ENCODE peak calls at places on chromosome 14, in seven cellular contexts. P, U, O, D, Z, X and T are unnamed samples.
A peak's percentile ranks its signal among the peaks of the same experiment; 100 is the strongest.

GRCh38 chr14:77612011-77612620 is 4.3 kb downstream of the SPTLC2 start:
- DNase-seq in P (no peak), U (peak; percentile 78), O (peak; percentile 71), D (no peak), Z (no peak), X (no peak), T (no peak)

GRCh38 chr14:89270439-89271227 is 146.4 kb downstream of the FOXN3 start:
- DNase-seq in P (no peak), U (no peak), O (no peak), D (no peak), Z (no peak), X (no peak), T (no peak)

GRCh38 chr14:23442721-23443356 is 7.4 kb upstream of the MYH7 start:
- DNase-seq in P (no peak), U (no peak), O (no peak), D (no peak), Z (no peak), X (no peak), T (peak; percentile 55)

GRCh38 chr14:67620217-67620789 is 583 bp downstream of the ARG2 start:
- DNase-seq in P (no peak), U (peak; percentile 25), O (peak; percentile 7), D (no peak), Z (peak; percentile 20), X (no peak), T (no peak)

GRCh38 chr14:89466460-89466859 is 49.4 kb upstream of the FOXN3 start:
- DNase-seq in P (no peak), U (no peak), O (no peak), D (peak; percentile 7), Z (no peak), X (no peak), T (no peak)

GRCh38 chr14:22897357-22897756 is 14.3 kb downstream of the REM2 start:
- DNase-seq in P (no peak), U (no peak), O (no peak), D (no peak), Z (no peak), X (no peak), T (no peak)

GRCh38 chr14:69005432-69006148 is 26.5 kb upstream of the ACTN1 start:
- DNase-seq in P (no peak), U (peak; percentile 91), O (peak; percentile 94), D (no peak), Z (peak; percentile 87), X (peak; percentile 90), T (no peak)

GRCh38 chr14:100155049-100155621 is 4.3 kb downstream of the DEGS2 start:
- DNase-seq in P (peak; percentile 53), U (peak; percentile 26), O (no peak), D (no peak), Z (peak; percentile 49), X (no peak), T (no peak)

GRCh38 chr14:69288001-69288771 is 28.2 kb downstream of the GALNT16 start:
- DNase-seq in P (peak; percentile 23), U (peak; percentile 45), O (peak; percentile 42), D (no peak), Z (peak; percentile 34), X (peak; percentile 17), T (no peak)

GRCh38 chr14:101289911-101290310 is 271.4 kb upstream of the DIO3 start:
- DNase-seq in P (no peak), U (no peak), O (no peak), D (no peak), Z (no peak), X (no peak), T (no peak)

GRCh38 chr14:80291099-80291498 is 79.8 kb upstream of the DIO2 start:
- DNase-seq in P (no peak), U (no peak), O (peak; percentile 9), D (no peak), Z (no peak), X (no peak), T (no peak)

GRCh38 chr14:99838555-99839193 is 45.5 kb downstream of the EML1 start:
- DNase-seq in P (peak; percentile 9), U (peak; percentile 40), O (peak; percentile 59), D (no peak), Z (peak; percentile 72), X (peak; percentile 68), T (no peak)

GRCh38 chr14:74660167-74660566 is 48.1 kb upstream of the LTBP2 start:
- DNase-seq in P (no peak), U (peak; percentile 26), O (peak; percentile 32), D (no peak), Z (no peak), X (no peak), T (no peak)

GRCh38 chr14:99817331-99817730 is 24.1 kb downstream of the EML1 start:
- DNase-seq in P (no peak), U (no peak), O (no peak), D (no peak), Z (no peak), X (no peak), T (no peak)

GRCh38 chr14:50045039-50045711 is 71.2 kb downstream of the VCPKMT start:
- DNase-seq in P (no peak), U (peak; percentile 90), O (peak; percentile 88), D (peak; percentile 47), Z (peak; percentile 74), X (peak; percentile 87), T (peak; percentile 57)

GRCh38 chr14:71551291-71551955 is 380.8 kb upstream of the RGS6 start:
- DNase-seq in P (no peak), U (peak; percentile 51), O (peak; percentile 84), D (no peak), Z (peak; percentile 23), X (no peak), T (no peak)

GRCh38 chr14:70472253-70473159 is 20.5 kb downstream of the ADAM21 start:
- DNase-seq in P (no peak), U (no peak), O (no peak), D (no peak), Z (no peak), X (no peak), T (no peak)

GRCh38 chr14:102694530-102695171 is 82.6 kb upstream of the TRAF3 start:
- DNase-seq in P (peak; percentile 66), U (peak; percentile 73), O (peak; percentile 73), D (peak; percentile 34), Z (peak; percentile 75), X (peak; percentile 54), T (no peak)

GRCh38 chr14:20760950-20761349 is 7.3 kb upstream of the EDDM3B start:
- DNase-seq in P (no peak), U (no peak), O (no peak), D (no peak), Z (no peak), X (no peak), T (no peak)

GRCh38 chr14:54650331-54651017 is 83.5 kb downstream of the SAMD4A start:
- DNase-seq in P (no peak), U (peak; percentile 83), O (peak; percentile 80), D (no peak), Z (peak; percentile 63), X (peak; percentile 29), T (no peak)

GRCh38 chr14:22898302-22898894 is 15.4 kb downstream of the REM2 start:
- DNase-seq in P (no peak), U (peak; percentile 89), O (peak; percentile 88), D (no peak), Z (no peak), X (no peak), T (no peak)

GRCh38 chr14:102857444-102857843 is 65.0 kb upstream of the AMN start:
- DNase-seq in P (no peak), U (no peak), O (no peak), D (no peak), Z (no peak), X (no peak), T (no peak)

GRCh38 chr14:101167428-101167827 is 263.9 kb upstream of the RTL1 start:
- DNase-seq in P (no peak), U (no peak), O (no peak), D (no peak), Z (no peak), X (no peak), T (no peak)

GRCh38 chr14:70735043-70735442 is 74.3 kb downstream of the MAP3K9 start:
- DNase-seq in P (no peak), U (peak; percentile 20), O (no peak), D (no peak), Z (no peak), X (peak; percentile 43), T (no peak)

GRCh38 chr14:94665121-94665520 is 52.9 kb downstream of the SERPINA3 start:
- DNase-seq in P (no peak), U (peak; percentile 77), O (peak; percentile 80), D (no peak), Z (peak; percentile 59), X (no peak), T (no peak)

GRCh38 chr14:74135386-74135785 is 50.6 kb downstream of the LIN52 start:
- DNase-seq in P (no peak), U (peak; percentile 24), O (peak; percentile 60), D (no peak), Z (no peak), X (peak; percentile 39), T (no peak)

GRCh38 chr14:90979451-90979850 is 81.0 kb downstream of the RPS6KA5 start:
- DNase-seq in P (no peak), U (no peak), O (no peak), D (no peak), Z (no peak), X (no peak), T (no peak)

GRCh38 chr14:44960646-44961045 is 1.1 kb downstream of the KLHL28 start:
- DNase-seq in P (no peak), U (no peak), O (no peak), D (no peak), Z (no peak), X (no peak), T (no peak)

GRCh38 chr14:59177229-59177628 is 11.2 kb upstream of the DAAM1 start:
- DNase-seq in P (no peak), U (no peak), O (no peak), D (no peak), Z (no peak), X (no peak), T (no peak)